ENCODE peak calls at places on chromosomes 7 and 10, in ten cellular contexts. H is A549, I is SK-N-SH, C is WTC11, T is endothelial cell of umbilical vein, E is GM12878, F is K562, O is HCT116, X is HepG2, D is H1. N is an unnamed sample.

GRCh38 chr7:19701471-19701870 is 7.4 kb downstream of the POLR1F start:
- DNase-seq in H (no peak), I (no peak), C (no peak), T (no peak), E (no peak), F (no peak), O (no peak), X (no peak), D (no peak), N (no peak)

GRCh38 chr7:149825567-149826343 is 12.4 kb upstream of the ZNF862 start:
- DNase-seq in H (no peak), I (peak; percentile 30), C (no peak), T (no peak), E (no peak), F (no peak), O (no peak), X (no peak), D (no peak), N (no peak)

GRCh38 chr7:13989138-13989943 is at the start of gene ETV1:
- DNase-seq in H (peak; percentile 79), I (peak; percentile 76), C (peak; percentile 88), T (peak; percentile 81), E (no peak), F (peak; percentile 80), O (no peak), X (peak; percentile 14), D (peak; percentile 81), N (no peak)

GRCh38 chr10:62880162-62880561 is 64.0 kb upstream of the EGR2 start:
- DNase-seq in H (no peak), I (no peak), C (no peak), T (no peak), E (no peak), F (no peak), O (no peak), X (no peak), D (no peak), N (no peak)

GRCh38 chr7:158402471-158402870 is 185.2 kb downstream of the PTPRN2 start:
- DNase-seq in H (no peak), I (no peak), C (no peak), T (no peak), E (no peak), F (no peak), O (no peak), X (no peak), D (no peak), N (no peak)

GRCh38 chr7:14332155-14332554 is 342.7 kb upstream of the ETV1 start:
- DNase-seq in H (no peak), I (no peak), C (no peak), T (no peak), E (no peak), F (no peak), O (no peak), X (no peak), D (no peak), N (no peak)

GRCh38 chr10:58662314-58662713 is 149.6 kb downstream of the BICC1 start:
- DNase-seq in H (peak; percentile 57), I (no peak), C (no peak), T (no peak), E (no peak), F (no peak), O (no peak), X (peak; percentile 89), D (no peak), N (peak; percentile 9)

GRCh38 chr7:139714163-139714901 is 63.5 kb downstream of the HIPK2 start:
- DNase-seq in H (no peak), I (no peak), C (no peak), T (no peak), E (no peak), F (no peak), O (no peak), X (no peak), D (no peak), N (no peak)

GRCh38 chr10:80146918-80147317 is 14.4 kb downstream of the PLAC9 start:
- DNase-seq in H (no peak), I (no peak), C (no peak), T (no peak), E (no peak), F (no peak), O (no peak), X (no peak), D (no peak), N (no peak)

GRCh38 chr10:80148166-80148805 is 15.8 kb downstream of the PLAC9 start:
- DNase-seq in H (no peak), I (no peak), C (no peak), T (no peak), E (no peak), F (no peak), O (no peak), X (no peak), D (no peak), N (no peak)

GRCh38 chr10:80149123-80149522 is 16.6 kb downstream of the PLAC9 start:
- DNase-seq in H (no peak), I (no peak), C (no peak), T (no peak), E (no peak), F (no peak), O (no peak), X (no peak), D (no peak), N (no peak)

GRCh38 chr10:80141696-80142460 is 9.3 kb downstream of the PLAC9 start:
- DNase-seq in H (no peak), I (no peak), C (no peak), T (no peak), E (no peak), F (no peak), O (no peak), X (no peak), D (no peak), N (no peak)

GRCh38 chr10:80144302-80145131 is 12.0 kb downstream of the PLAC9 start:
- DNase-seq in H (peak; percentile 37), I (peak; percentile 46), C (peak; percentile 24), T (no peak), E (no peak), F (peak; percentile 40), O (peak; percentile 15), X (no peak), D (no peak), N (peak; percentile 29)
- TF ChIP-seq MAX in H (no peak), I (no peak), C (no peak), T (no peak), E (no peak), F (no peak), O (peak; percentile 39), X (no peak), D (no peak), N (no peak)

GRCh38 chr10:28184810-28185209 is 118.1 kb downstream of the MPP7 start:
- DNase-seq in H (no peak), I (no peak), C (no peak), T (no peak), E (no peak), F (no peak), O (no peak), X (no peak), D (no peak), N (no peak)

GRCh38 chr10:28186887-28187578 is 115.8 kb downstream of the MPP7 start:
- DNase-seq in H (no peak), I (no peak), C (no peak), T (no peak), E (no peak), F (no peak), O (no peak), X (no peak), D (no peak), N (no peak)

GRCh38 chr10:28190192-28190591 is 112.7 kb downstream of the MPP7 start:
- DNase-seq in H (no peak), I (no peak), C (no peak), T (no peak), E (no peak), F (no peak), O (no peak), X (no peak), D (no peak), N (no peak)

GRCh38 chr10:28188520-28188919 is 114.3 kb downstream of the MPP7 start:
- DNase-seq in H (no peak), I (no peak), C (no peak), T (no peak), E (no peak), F (no peak), O (no peak), X (no peak), D (no peak), N (no peak)

DNA sequence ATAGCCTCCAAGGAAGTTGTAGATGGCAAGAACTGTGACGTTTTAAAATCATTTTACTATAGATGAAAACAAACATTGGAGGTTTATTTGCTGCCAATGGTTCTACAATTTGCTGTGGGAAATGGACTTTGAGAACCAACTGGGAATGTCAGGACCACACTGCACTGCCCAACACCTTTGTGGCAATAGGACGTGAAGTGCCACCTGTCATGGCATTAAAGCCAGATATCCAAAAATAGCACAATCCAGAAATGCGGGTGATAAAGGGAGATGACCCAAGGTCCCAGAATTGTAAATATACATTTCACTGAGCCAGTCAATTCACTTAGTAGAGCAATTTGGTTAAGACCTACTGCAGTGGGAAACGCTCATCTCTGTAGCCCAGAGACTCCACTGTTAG is 116.4 kb downstream of the MPP7 start:
- DNase-seq in H (no peak), I (no peak), C (no peak), T (no peak), E (no peak), F (no peak), O (no peak), X (no peak), D (no peak), N (no peak)
- TF ChIP-seq MAX in H (no peak), I (no peak), C (no peak), T (no peak), E (no peak), F (no peak), O (no peak), X (no peak), D (no peak), N (no peak)

GRCh38 chr10:27319752-27320561 is 79.4 kb upstream of the ACBD5 start:
- DNase-seq in H (peak; percentile 16), I (peak; percentile 23), C (peak; percentile 38), T (peak; percentile 53), E (no peak), F (peak; percentile 10), O (no peak), X (no peak), D (no peak), N (peak; percentile 87)
- TF ChIP-seq MAX in H (no peak), I (no peak), C (no peak), T (no peak), E (no peak), F (no peak), O (no peak), X (no peak), D (no peak), N (peak; percentile 5)

GRCh38 chr10:116451956-116452720 is 24.5 kb downstream of the PNLIPRP3 start:
- DNase-seq in H (no peak), I (no peak), C (peak; percentile 28), T (no peak), E (no peak), F (no peak), O (no peak), X (no peak), D (peak; percentile 51), N (no peak)

GRCh38 chr10:116461680-116462079 is 34.0 kb downstream of the PNLIPRP3 start:
- DNase-seq in H (no peak), I (no peak), C (no peak), T (no peak), E (no peak), F (no peak), O (no peak), X (no peak), D (no peak), N (no peak)

GRCh38 chr10:116460219-116460618 is 32.6 kb downstream of the PNLIPRP3 start:
- DNase-seq in H (no peak), I (no peak), C (no peak), T (no peak), E (no peak), F (no peak), O (no peak), X (no peak), D (no peak), N (no peak)

GRCh38 chr10:116457480-116457879 is 29.8 kb downstream of the PNLIPRP3 start:
- DNase-seq in H (no peak), I (no peak), C (no peak), T (no peak), E (no peak), F (no peak), O (no peak), X (no peak), D (no peak), N (peak; percentile 18)
- TF ChIP-seq MAX in H (no peak), I (no peak), C (no peak), T (no peak), E (no peak), F (no peak), O (no peak), X (no peak), D (no peak), N (no peak)

N was measured in NB4.